ENCODE peak calls at places on chromosomes 16 and 17, in eight cellular contexts. One of them, this sample, is unnamed.
A peak's percentile ranks its signal among the peaks of the same experiment; 100 is the strongest.

GRCh38 chr16:31148281-31148728 is 1.6 kb downstream of the PRSS36 start:
- DNase-seq in DND-41: no peak
- DNase-seq in PC-3: no peak
- DNase-seq in lower lobe of right lung: peak; percentile 87
- DNase-seq in heart left ventricle: no peak
- DNase-seq in gastrocnemius medialis: no peak
- DNase-seq in uterus: no peak
- DNase-seq in tibial artery: no peak
- DNase-seq in this sample: no peak

GRCh38 chr17:64073771-64074703 is 53.6 kb upstream of the ICAM2 start:
- DNase-seq in DND-41: no peak
- DNase-seq in PC-3: no peak
- DNase-seq in lower lobe of right lung: no peak
- DNase-seq in heart left ventricle: no peak
- DNase-seq in gastrocnemius medialis: no peak
- DNase-seq in uterus: no peak
- DNase-seq in tibial artery: no peak
- DNase-seq in this sample: no peak

GRCh38 chr17:74212262-74212912 is 984 bp upstream of the TTYH2 start:
- DNase-seq in DND-41: no peak
- DNase-seq in PC-3: peak; percentile 33
- DNase-seq in lower lobe of right lung: peak; percentile 61
- DNase-seq in heart left ventricle: no peak
- DNase-seq in gastrocnemius medialis: no peak
- DNase-seq in uterus: peak; percentile 31
- DNase-seq in tibial artery: peak; percentile 34
- DNase-seq in this sample: peak; percentile 70

GRCh38 chr16:13919330-13919682 is 648 bp upstream of the ERCC4 start:
- DNase-seq in DND-41: no peak
- DNase-seq in PC-3: peak; percentile 50
- DNase-seq in lower lobe of right lung: no peak
- DNase-seq in heart left ventricle: peak; percentile 18
- DNase-seq in gastrocnemius medialis: no peak
- DNase-seq in uterus: no peak
- DNase-seq in tibial artery: no peak
- DNase-seq in this sample: no peak

GRCh38 chr17:80855968-80856862 is 135.4 kb upstream of the CHMP6 start:
- DNase-seq in DND-41: no peak
- DNase-seq in PC-3: peak; percentile 98
- DNase-seq in lower lobe of right lung: no peak
- DNase-seq in heart left ventricle: no peak
- DNase-seq in gastrocnemius medialis: peak; percentile 94
- DNase-seq in uterus: no peak
- DNase-seq in tibial artery: peak; percentile 64
- DNase-seq in this sample: peak; percentile 87

GRCh38 chr17:69607162-69607834 is 192.8 kb downstream of the MAP2K6 start:
- DNase-seq in DND-41: peak; percentile 61
- DNase-seq in PC-3: peak; percentile 86
- DNase-seq in lower lobe of right lung: peak; percentile 73
- DNase-seq in heart left ventricle: peak; percentile 62
- DNase-seq in gastrocnemius medialis: peak; percentile 55
- DNase-seq in uterus: peak; percentile 46
- DNase-seq in tibial artery: peak; percentile 79
- DNase-seq in this sample: peak; percentile 86

GRCh38 chr16:66740533-66740932 is 10.9 kb downstream of the DYNC1LI2 start:
- DNase-seq in DND-41: no peak
- DNase-seq in PC-3: peak; percentile 32
- DNase-seq in lower lobe of right lung: no peak
- DNase-seq in heart left ventricle: no peak
- DNase-seq in gastrocnemius medialis: no peak
- DNase-seq in uterus: no peak
- DNase-seq in tibial artery: no peak
- DNase-seq in this sample: no peak

GRCh38 chr16:27911486-27911885 is 152.0 kb downstream of the GSG1L start:
- DNase-seq in DND-41: peak; percentile 6
- DNase-seq in PC-3: no peak
- DNase-seq in lower lobe of right lung: no peak
- DNase-seq in heart left ventricle: no peak
- DNase-seq in gastrocnemius medialis: no peak
- DNase-seq in uterus: no peak
- DNase-seq in tibial artery: no peak
- DNase-seq in this sample: no peak

GRCh38 chr16:48025359-48025758 is 130.4 kb downstream of the ABCC12 start:
- DNase-seq in DND-41: no peak
- DNase-seq in PC-3: no peak
- DNase-seq in lower lobe of right lung: no peak
- DNase-seq in heart left ventricle: no peak
- DNase-seq in gastrocnemius medialis: no peak
- DNase-seq in uterus: no peak
- DNase-seq in tibial artery: no peak
- DNase-seq in this sample: no peak

GRCh38 chr16:54242199-54242598 is 44.4 kb downstream of the IRX3 start:
- DNase-seq in DND-41: peak; percentile 47
- DNase-seq in PC-3: peak; percentile 2
- DNase-seq in lower lobe of right lung: no peak
- DNase-seq in heart left ventricle: no peak
- DNase-seq in gastrocnemius medialis: no peak
- DNase-seq in uterus: no peak
- DNase-seq in tibial artery: no peak
- DNase-seq in this sample: no peak

GRCh38 chr16:48613061-48613957 is 3.3 kb upstream of the N4BP1 start:
- DNase-seq in DND-41: peak; percentile 34
- DNase-seq in PC-3: peak; percentile 42
- DNase-seq in lower lobe of right lung: no peak
- DNase-seq in heart left ventricle: no peak
- DNase-seq in gastrocnemius medialis: no peak
- DNase-seq in uterus: no peak
- DNase-seq in tibial artery: no peak
- DNase-seq in this sample: no peak

GRCh38 chr17:14396542-14396941 is 95.7 kb downstream of the HS3ST3B1 start:
- DNase-seq in DND-41: no peak
- DNase-seq in PC-3: no peak
- DNase-seq in lower lobe of right lung: no peak
- DNase-seq in heart left ventricle: no peak
- DNase-seq in gastrocnemius medialis: no peak
- DNase-seq in uterus: no peak
- DNase-seq in tibial artery: no peak
- DNase-seq in this sample: no peak

GRCh38 chr16:47644166-47644565 is 183.0 kb downstream of the PHKB start:
- DNase-seq in DND-41: no peak
- DNase-seq in PC-3: peak; percentile 17
- DNase-seq in lower lobe of right lung: no peak
- DNase-seq in heart left ventricle: no peak
- DNase-seq in gastrocnemius medialis: no peak
- DNase-seq in uterus: no peak
- DNase-seq in tibial artery: peak; percentile 24
- DNase-seq in this sample: no peak

GRCh38 chr16:78599271-78599670 is 499.8 kb downstream of the WWOX start:
- DNase-seq in DND-41: no peak
- DNase-seq in PC-3: no peak
- DNase-seq in lower lobe of right lung: no peak
- DNase-seq in heart left ventricle: no peak
- DNase-seq in gastrocnemius medialis: no peak
- DNase-seq in uterus: no peak
- DNase-seq in tibial artery: no peak
- DNase-seq in this sample: no peak

GRCh38 chr17:58755269-58755576 is 431 bp upstream of the PPM1E start:
- DNase-seq in DND-41: no peak
- DNase-seq in PC-3: no peak
- DNase-seq in lower lobe of right lung: no peak
- DNase-seq in heart left ventricle: no peak
- DNase-seq in gastrocnemius medialis: no peak
- DNase-seq in uterus: no peak
- DNase-seq in tibial artery: no peak
- DNase-seq in this sample: no peak

GRCh38 chr17:72816406-72816805 is 276.1 kb downstream of the SLC39A11 start:
- DNase-seq in DND-41: no peak
- DNase-seq in PC-3: no peak
- DNase-seq in lower lobe of right lung: no peak
- DNase-seq in heart left ventricle: no peak
- DNase-seq in gastrocnemius medialis: no peak
- DNase-seq in uterus: no peak
- DNase-seq in tibial artery: no peak
- DNase-seq in this sample: no peak

GRCh38 chr17:30821751-30822723 is 2.5 kb downstream of the CRLF3 start:
- DNase-seq in DND-41: no peak
- DNase-seq in PC-3: no peak
- DNase-seq in lower lobe of right lung: no peak
- DNase-seq in heart left ventricle: no peak
- DNase-seq in gastrocnemius medialis: no peak
- DNase-seq in uterus: no peak
- DNase-seq in tibial artery: no peak
- DNase-seq in this sample: no peak

GRCh38 chr17:79942591-79943353 is 92.9 kb downstream of the TBC1D16 start:
- DNase-seq in DND-41: no peak
- DNase-seq in PC-3: no peak
- DNase-seq in lower lobe of right lung: peak; percentile 50
- DNase-seq in heart left ventricle: no peak
- DNase-seq in gastrocnemius medialis: no peak
- DNase-seq in uterus: peak; percentile 55
- DNase-seq in tibial artery: peak; percentile 19
- DNase-seq in this sample: peak; percentile 39

GRCh38 chr16:23757116-23757515 is 2.3 kb downstream of the CHP2 start:
- DNase-seq in DND-41: no peak
- DNase-seq in PC-3: no peak
- DNase-seq in lower lobe of right lung: no peak
- DNase-seq in heart left ventricle: no peak
- DNase-seq in gastrocnemius medialis: no peak
- DNase-seq in uterus: no peak
- DNase-seq in tibial artery: no peak
- DNase-seq in this sample: no peak

GRCh38 chr17:40448213-40448638 is 5.0 kb downstream of the IGFBP4 start:
- DNase-seq in DND-41: peak; percentile 73
- DNase-seq in PC-3: no peak
- DNase-seq in lower lobe of right lung: no peak
- DNase-seq in heart left ventricle: peak; percentile 52
- DNase-seq in gastrocnemius medialis: no peak
- DNase-seq in uterus: peak; percentile 41
- DNase-seq in tibial artery: peak; percentile 75
- DNase-seq in this sample: no peak
- H3K4me1 ChIP-seq in DND-41: peaks cover 55% of the 10 kb centered on the region
- H3K4me1 ChIP-seq in PC-3: peaks cover 35% of the 10 kb centered on the region
- H3K4me1 ChIP-seq in lower lobe of right lung: peaks cover 90% of the 10 kb centered on the region
- H3K4me1 ChIP-seq in heart left ventricle: peaks cover 82% of the 10 kb centered on the region
- H3K4me1 ChIP-seq in gastrocnemius medialis: peaks cover 43% of the 10 kb centered on the region
- H3K4me1 ChIP-seq in uterus: peaks cover 25% of the 10 kb centered on the region
- H3K4me1 ChIP-seq in tibial artery: peaks cover 72% of the 10 kb centered on the region
- H3K4me1 ChIP-seq in this sample: no peaks in the 10 kb centered on the region

DNA sequence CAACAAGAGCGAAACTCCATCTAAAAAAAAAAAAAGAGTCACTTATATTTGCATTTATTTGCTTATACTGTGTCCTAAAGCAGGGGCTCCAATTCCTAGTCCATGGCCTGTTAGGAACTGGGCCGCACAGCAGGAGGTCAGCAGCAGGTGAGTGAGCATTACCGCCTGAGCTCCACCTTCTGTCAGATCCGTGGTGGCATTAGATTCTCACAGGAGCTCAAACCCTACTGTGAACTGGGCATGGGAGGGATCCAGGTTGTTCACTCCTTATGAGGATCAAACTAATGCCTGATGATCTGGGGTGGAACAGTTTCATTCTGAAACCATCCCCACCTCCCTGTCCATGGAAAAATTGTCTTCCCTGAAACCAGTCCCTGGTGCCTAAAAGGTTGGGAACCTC is 24.9 kb downstream of the ITGB3 start:
- DNase-seq in DND-41: no peak
- DNase-seq in PC-3: no peak
- DNase-seq in lower lobe of right lung: no peak
- DNase-seq in heart left ventricle: no peak
- DNase-seq in gastrocnemius medialis: no peak
- DNase-seq in uterus: no peak
- DNase-seq in tibial artery: no peak
- DNase-seq in this sample: no peak
- H3K27ac ChIP-seq in DND-41: no peak overlapping the region
- H3K27ac ChIP-seq in PC-3: peak overlapping the region; percentile 40
- H3K27ac ChIP-seq in lower lobe of right lung: peak overlapping the region; percentile 73
- H3K27ac ChIP-seq in heart left ventricle: peak overlapping the region; percentile 89
- H3K27ac ChIP-seq in gastrocnemius medialis: peak overlapping the region; percentile 82
- H3K27ac ChIP-seq in uterus: peak overlapping the region; percentile 95
- H3K27ac ChIP-seq in tibial artery: peak overlapping the region; percentile 92
- H3K27ac ChIP-seq in this sample: peak overlapping the region; percentile 95

DNA sequence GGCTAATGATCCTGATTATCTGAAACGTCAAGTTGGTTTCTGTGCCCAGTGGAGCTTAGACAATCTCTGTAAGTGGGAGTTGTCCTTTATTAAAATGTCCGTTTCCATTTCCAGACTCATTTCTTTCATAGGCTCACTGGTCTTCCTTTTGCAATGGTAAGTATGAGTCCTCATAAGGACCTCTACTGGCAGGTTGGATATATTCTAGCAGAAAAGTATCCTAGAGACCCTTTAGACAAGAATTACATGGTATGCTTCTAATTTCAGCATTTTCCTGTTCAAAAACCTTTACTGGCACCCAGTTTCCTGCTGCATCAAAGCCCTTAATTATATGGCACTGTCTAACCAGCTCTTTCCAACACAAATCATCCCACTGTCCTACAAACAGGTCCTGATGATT is 28.1 kb upstream of the ARL2BP start:
- DNase-seq in DND-41: no peak
- DNase-seq in PC-3: no peak
- DNase-seq in lower lobe of right lung: no peak
- DNase-seq in heart left ventricle: no peak
- DNase-seq in gastrocnemius medialis: no peak
- DNase-seq in uterus: no peak
- DNase-seq in tibial artery: no peak
- DNase-seq in this sample: no peak
- H3K36me3 ChIP-seq in DND-41: peaks cover 72% of the 10 kb centered on the region
- H3K36me3 ChIP-seq in PC-3: peaks cover 79% of the 10 kb centered on the region
- H3K36me3 ChIP-seq in lower lobe of right lung: peaks cover 96% of the 10 kb centered on the region
- H3K36me3 ChIP-seq in heart left ventricle: peaks cover 98% of the 10 kb centered on the region
- H3K36me3 ChIP-seq in gastrocnemius medialis: peaks cover 10% of the 10 kb centered on the region
- H3K36me3 ChIP-seq in uterus: no peaks in the 10 kb centered on the region
- H3K36me3 ChIP-seq in tibial artery: peaks cover 93% of the 10 kb centered on the region
- H3K36me3 ChIP-seq in this sample: peaks cover 8% of the 10 kb centered on the region

GRCh38 chr17:49634487-49634865 is 43.4 kb downstream of the SPOP start:
- DNase-seq in DND-41: no peak
- DNase-seq in PC-3: no peak
- DNase-seq in lower lobe of right lung: no peak
- DNase-seq in heart left ventricle: no peak
- DNase-seq in gastrocnemius medialis: no peak
- DNase-seq in uterus: no peak
- DNase-seq in tibial artery: no peak
- DNase-seq in this sample: no peak

GRCh38 chr17:49633250-49633649 is 44.6 kb downstream of the SPOP start:
- DNase-seq in DND-41: no peak
- DNase-seq in PC-3: no peak
- DNase-seq in lower lobe of right lung: no peak
- DNase-seq in heart left ventricle: no peak
- DNase-seq in gastrocnemius medialis: peak; percentile 46
- DNase-seq in uterus: no peak
- DNase-seq in tibial artery: no peak
- DNase-seq in this sample: no peak

GRCh38 chr17:49633762-49634486 is 44.0 kb downstream of the SPOP start:
- DNase-seq in DND-41: no peak
- DNase-seq in PC-3: no peak
- DNase-seq in lower lobe of right lung: no peak
- DNase-seq in heart left ventricle: no peak
- DNase-seq in gastrocnemius medialis: no peak
- DNase-seq in uterus: no peak
- DNase-seq in tibial artery: no peak
- DNase-seq in this sample: no peak

GRCh38 chr17:49637050-49637449 is 40.8 kb downstream of the SPOP start:
- DNase-seq in DND-41: no peak
- DNase-seq in PC-3: peak; percentile 22
- DNase-seq in lower lobe of right lung: no peak
- DNase-seq in heart left ventricle: no peak
- DNase-seq in gastrocnemius medialis: no peak
- DNase-seq in uterus: no peak
- DNase-seq in tibial artery: no peak
- DNase-seq in this sample: no peak

GRCh38 chr17:49635121-49635520 is 42.8 kb downstream of the SPOP start:
- DNase-seq in DND-41: no peak
- DNase-seq in PC-3: no peak
- DNase-seq in lower lobe of right lung: no peak
- DNase-seq in heart left ventricle: no peak
- DNase-seq in gastrocnemius medialis: no peak
- DNase-seq in uterus: no peak
- DNase-seq in tibial artery: no peak
- DNase-seq in this sample: no peak
- H3K4me1 ChIP-seq in DND-41: no peaks in the 10 kb centered on the region
- H3K4me1 ChIP-seq in PC-3: peaks cover 13% of the 10 kb centered on the region
- H3K4me1 ChIP-seq in lower lobe of right lung: peaks cover 56% of the 10 kb centered on the region
- H3K4me1 ChIP-seq in heart left ventricle: peaks cover 71% of the 10 kb centered on the region
- H3K4me1 ChIP-seq in gastrocnemius medialis: peaks cover 82% of the 10 kb centered on the region
- H3K4me1 ChIP-seq in uterus: peaks cover 12% of the 10 kb centered on the region
- H3K4me1 ChIP-seq in tibial artery: peaks cover 69% of the 10 kb centered on the region
- H3K4me1 ChIP-seq in this sample: peaks cover 7% of the 10 kb centered on the region

This sample was measured in aorta.